ENCODE peak calls at places on chromosomes 2 and 18, in four cellular contexts. U, G, J and I are unnamed samples.

GRCh38 chr18:76564636-76565237 is 69.7 kb upstream of the ZNF516 start:
- DNase-seq in U (no peak), J (no peak), G (no peak), I (no peak)

GRCh38 chr18:23779696-23780303 is 90.5 kb downstream of the LAMA3 start:
- DNase-seq in J (no peak), U (no peak), G (peak; percentile 54), I (no peak)

GRCh38 chr2:71471276-71471675 is 17.9 kb downstream of the DYSF start:
- DNase-seq in G (no peak), J (no peak), U (no peak), I (no peak)

GRCh38 chr2:98496750-98497493 is 52.3 kb downstream of the INPP4A start:
- DNase-seq in J (no peak), G (no peak), U (no peak), I (no peak)

GRCh38 chr2:38601463-38602135 is 1.1 kb downstream of the HNRNPLL start:
- DNase-seq in G (peak; percentile 44), J (no peak), U (peak; percentile 32), I (no peak)

GRCh38 chr2:162333968-162334367 is 10.0 kb upstream of the GCA start:
- DNase-seq in U (no peak), G (peak; percentile 38), J (no peak), I (no peak)

GRCh38 chr2:100008960-100009359 is 133.4 kb downstream of the AFF3 start:
- DNase-seq in G (no peak), J (no peak), U (no peak), I (no peak)

GRCh38 chr18:12062974-12063373 is 30.7 kb upstream of the ANKRD62 start:
- DNase-seq in U (no peak), G (no peak), J (no peak), I (no peak)

GRCh38 chr2:96195410-96196071 is 13.1 kb downstream of the STARD7 start:
- DNase-seq in U (no peak), G (peak; percentile 35), J (no peak), I (no peak)

GRCh38 chr2:31324000-31324633 is 90.2 kb downstream of the EHD3 start:
- DNase-seq in U (no peak), J (peak; percentile 40), G (no peak), I (no peak)

GRCh38 chr18:46199515-46200147 is 95.4 kb downstream of the HAUS1 start:
- DNase-seq in G (peak; percentile 62), J (no peak), U (no peak), I (no peak)

GRCh38 chr2:124476291-124476690 is 451.2 kb downstream of the CNTNAP5 start:
- DNase-seq in U (no peak), G (peak; percentile 6), J (no peak), I (no peak)

GRCh38 chr2:28415715-28416114 is 23.1 kb downstream of the FOSL2 start:
- DNase-seq in G (no peak), U (no peak), J (no peak), I (no peak)

GRCh38 chr2:217905395-217905794 is 97.4 kb downstream of the TNS1 start:
- DNase-seq in J (no peak), G (no peak), U (no peak), I (no peak)

GRCh38 chr2:220512419-220512818 is 885.0 kb downstream of the SLC4A3 start:
- DNase-seq in J (no peak), G (no peak), U (no peak), I (no peak)

GRCh38 chr2:149040451-149040850 is 2.0 kb downstream of the LYPD6B start:
- DNase-seq in U (no peak), J (no peak), G (peak; percentile 24), I (peak; percentile 34)

GRCh38 chr2:138718405-138718804 is 61.8 kb downstream of the NXPH2 start:
- DNase-seq in G (no peak), J (no peak), U (no peak), I (no peak)

GRCh38 chr2:16684676-16685339 is 19.2 kb upstream of the CYRIA start:
- DNase-seq in G (no peak), U (no peak), J (no peak), I (no peak)

GRCh38 chr2:142840438-142840837 is 37.0 kb upstream of the KYNU start:
- DNase-seq in G (no peak), U (no peak), J (no peak), I (no peak)

GRCh38 chr2:152861349-152861942 is 143.0 kb downstream of the ARL6IP6 start:
- DNase-seq in G (peak; percentile 43), U (peak; percentile 32), J (no peak), I (peak; percentile 5)

GRCh38 chr2:39490586-39490985 is 53.5 kb upstream of the MAP4K3 start:
- DNase-seq in G (no peak), J (no peak), U (no peak), I (no peak)

GRCh38 chr2:23380562-23381065 is 4.4 kb upstream of the KLHL29 start:
- DNase-seq in J (peak; percentile 82), U (no peak), G (no peak), I (no peak)

GRCh38 chr18:78972385-78972918 is 7.2 kb upstream of the SALL3 start:
- DNase-seq in J (no peak), G (no peak), U (no peak), I (no peak)

GRCh38 chr2:238965371-238966273 is 117.7 kb downstream of the TWIST2 start:
- DNase-seq in U (no peak), J (no peak), G (no peak), I (no peak)

GRCh38 chr2:37658682-37659081 is 12.8 kb downstream of the CDC42EP3 start:
- DNase-seq in J (no peak), G (no peak), U (no peak), I (no peak)

GRCh38 chr2:14297906-14298305 is 334.6 kb upstream of the LRATD1 start:
- DNase-seq in U (no peak), J (no peak), G (no peak), I (no peak)

GRCh38 chr18:31503011-31503410 is 5.0 kb downstream of the DSG2 start:
- DNase-seq in G (no peak), J (no peak), U (no peak), I (no peak)

GRCh38 chr2:235505210-235505741 is 11.4 kb downstream of the AGAP1 start:
- DNase-seq in G (peak; percentile 85), J (no peak), U (peak; percentile 53), I (no peak)

GRCh38 chr2:88903744-88904353 is 212.4 kb downstream of the RPIA start:
- DNase-seq in J (no peak), U (peak; percentile 20), G (peak; percentile 58), I (no peak)

GRCh38 chr2:19895535-19895934 is 6.2 kb downstream of the TTC32 start:
- DNase-seq in U (no peak), J (no peak), G (no peak), I (no peak)

GRCh38 chr18:74831571-74832250 is 234.0 kb downstream of the ZNF407 start:
- DNase-seq in G (no peak), U (no peak), J (no peak), I (no peak)

GRCh38 chr2:226118471-226119429 is 680.9 kb downstream of the IRS1 start:
- DNase-seq in G (peak; percentile 81), U (no peak), J (no peak), I (no peak)

GRCh38 chr2:174259981-174260380 is 11.6 kb upstream of the OLA1 start:
- DNase-seq in U (no peak), G (no peak), J (no peak), I (no peak)

GRCh38 chr2:174266288-174266687 is 18.0 kb upstream of the OLA1 start:
- DNase-seq in G (no peak), J (no peak), U (no peak), I (no peak)

GRCh38 chr2:174263989-174264388 is 15.7 kb upstream of the OLA1 start:
- DNase-seq in J (no peak), G (peak; percentile 76), U (no peak), I (no peak)
- TF ChIP-seq TCF12 in J (no peak), G (no peak), U (peak; percentile 74), I (no peak)

GRCh38 chr2:190271783-190272456 is 47.7 kb downstream of the HIBCH start:
- DNase-seq in J (no peak), G (no peak), U (no peak), I (no peak)

GRCh38 chr2:190272457-190272842 is 47.2 kb downstream of the HIBCH start:
- DNase-seq in G (no peak), U (no peak), J (no peak), I (no peak)

GRCh38 chr2:190280565-190281330 is 38.9 kb downstream of the HIBCH start:
- DNase-seq in J (no peak), G (no peak), U (no peak), I (no peak)

DNA sequence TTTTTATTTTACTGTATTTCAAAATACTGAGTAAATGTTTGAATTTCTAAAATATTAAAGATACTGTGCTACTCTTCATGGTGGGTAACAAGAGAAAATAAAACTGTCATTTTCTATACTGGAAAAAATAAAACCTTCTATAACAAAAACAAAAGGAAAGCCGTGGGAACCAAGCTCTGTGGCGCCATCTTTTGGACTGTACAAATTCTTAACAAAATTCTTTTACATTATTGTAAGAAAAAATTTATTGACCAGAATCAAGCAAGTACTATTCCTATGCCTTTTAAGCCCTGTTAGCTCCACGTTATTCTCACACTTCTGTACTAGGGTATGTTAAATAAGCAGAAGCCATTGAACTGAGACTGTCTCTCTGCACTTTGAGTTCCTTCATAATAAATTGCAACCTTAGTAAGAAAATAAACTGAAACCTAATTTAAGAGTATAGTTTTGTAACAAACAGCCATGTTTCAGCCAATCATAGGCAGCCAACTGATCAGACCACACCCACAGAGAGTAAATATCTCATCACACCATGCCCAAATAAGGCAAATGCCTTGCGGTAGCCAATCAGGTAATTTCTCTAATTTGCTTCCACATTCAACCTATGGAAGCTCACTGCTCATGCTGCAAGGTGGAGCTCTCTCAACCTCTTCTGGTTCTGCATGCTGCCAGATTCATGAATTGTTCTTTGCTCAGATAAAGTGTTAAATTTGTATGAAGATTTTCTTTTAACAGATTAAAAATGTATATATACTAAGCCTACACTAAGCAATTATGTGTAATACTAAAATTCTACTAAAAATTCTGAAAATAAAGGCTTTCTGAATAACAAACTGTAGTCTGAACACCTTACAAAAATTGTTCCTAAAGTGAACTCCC is 42.2 kb downstream of the HIBCH start:
- DNase-seq in U (peak; percentile 6), G (peak; percentile 32), J (no peak), I (no peak)
- TF ChIP-seq TCF12 in U (no peak), G (no peak), J (no peak), I (no peak)

DNA sequence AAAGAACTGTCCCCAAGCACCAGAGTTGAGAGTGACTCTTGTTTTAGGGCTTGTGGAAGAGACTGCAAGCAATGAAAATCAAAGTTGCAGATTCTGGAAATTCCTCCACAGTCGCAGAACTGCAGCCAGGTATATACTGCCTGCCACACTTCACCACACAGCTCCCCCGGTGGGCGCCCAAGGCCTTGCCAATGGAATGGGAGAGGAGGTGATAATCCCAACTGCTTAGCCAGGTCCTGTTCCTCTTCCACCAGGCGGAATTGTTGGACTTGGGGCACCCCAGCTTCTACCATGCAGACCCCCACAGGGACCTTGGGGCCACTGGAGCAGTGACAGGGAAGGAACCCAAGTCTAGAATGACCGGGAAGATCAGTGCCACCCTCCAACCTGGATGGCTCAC is 4.8 kb upstream of the PDIA6 start:
- DNase-seq in J (no peak), U (peak; percentile 58), G (peak; percentile 54), I (peak; percentile 69)
- TF ChIP-seq TCF12 in J (no peak), U (no peak), G (no peak), I (no peak)

DNA sequence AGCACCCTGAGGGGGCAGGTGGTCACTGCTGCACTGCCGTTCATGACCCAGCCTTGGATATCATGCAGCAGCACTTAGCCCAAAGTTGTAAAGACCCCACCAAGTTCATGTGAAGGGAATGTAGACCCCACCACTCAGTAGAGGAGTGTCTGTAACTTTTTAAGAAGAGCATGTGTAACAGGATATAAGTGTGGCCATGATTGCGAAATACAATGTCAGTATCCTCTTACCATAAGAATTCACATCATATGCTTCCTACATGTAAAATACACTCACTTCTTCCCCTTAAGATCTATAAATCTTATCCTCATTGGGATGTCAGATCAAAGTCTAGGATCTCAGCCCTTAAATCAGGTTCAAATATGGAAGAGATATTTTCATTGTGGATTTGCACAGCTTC is 276.9 kb downstream of the PTPRM start:
- DNase-seq in G (no peak), U (no peak), J (no peak), I (no peak)
- TF ChIP-seq TCF12 in G (no peak), U (no peak), J (no peak), I (no peak)